ENCODE peak calls at places on chromosomes 3 and 15, in seven cellular contexts. Q is kidney epithelial cell, T is memory B cell, B is T follicular helper cell, W is neural crest cell, J is mesothelial cell of epicardium, D is amniotic stem cell. Y is an unnamed sample.

GRCh38 chr15:63997715-63998442 is 48.4 kb downstream of the DAPK2 start:
- DNase-seq in Q (no peak), T (no peak), B (no peak), W (no peak), J (no peak), D (no peak), Y (no peak)

GRCh38 chr3:54533856-54534255 is 394.0 kb downstream of the LRTM1 start:
- DNase-seq in Q (no peak), T (no peak), B (no peak), W (no peak), J (no peak), D (no peak), Y (no peak)

GRCh38 chr3:12785096-12785495 is 11.4 kb upstream of the CAND2 start:
- DNase-seq in Q (no peak), T (no peak), B (no peak), W (no peak), J (no peak), D (no peak), Y (peak)

GRCh38 chr3:707041-707440 is 385.8 kb upstream of the CNTN6 start:
- DNase-seq in Q (no peak), T (no peak), B (no peak), W (no peak), J (no peak), D (no peak), Y (no peak)

GRCh38 chr15:88177451-88177850 is 79.1 kb downstream of the NTRK3 start:
- DNase-seq in Q (no peak), T (no peak), B (no peak), W (no peak), J (no peak), D (no peak), Y (no peak)

GRCh38 chr15:52466134-52466701 is 62.5 kb downstream of the MYO5A start:
- DNase-seq in Q (no peak), T (peak), B (no peak), W (no peak), J (no peak), D (no peak), Y (no peak)

GRCh38 chr3:4988815-4989648 is 9.8 kb downstream of the BHLHE40 start:
- DNase-seq in Q (no peak), T (no peak), B (no peak), W (no peak), J (no peak), D (no peak), Y (no peak)

GRCh38 chr3:159364511-159364910 is 562.7 kb downstream of the MFSD1 start:
- DNase-seq in Q (no peak), T (no peak), B (no peak), W (no peak), J (no peak), D (no peak), Y (no peak)

GRCh38 chr15:64915518-64916227 is 4.0 kb downstream of the ANKDD1A start:
- DNase-seq in Q (no peak), T (no peak), B (no peak), W (no peak), J (no peak), D (no peak), Y (peak)

GRCh38 chr3:16294854-16295253 is 29.8 kb downstream of the OXNAD1 start:
- DNase-seq in Q (no peak), T (no peak), B (no peak), W (no peak), J (no peak), D (no peak), Y (no peak)

GRCh38 chr15:88243895-88244787 is 12.4 kb downstream of the NTRK3 start:
- DNase-seq in Q (no peak), T (no peak), B (no peak), W (no peak), J (no peak), D (peak), Y (no peak)

GRCh38 chr3:16898595-16899395 is 14.0 kb downstream of the PLCL2 start:
- DNase-seq in Q (no peak), T (no peak), B (no peak), W (no peak), J (no peak), D (no peak), Y (no peak)

GRCh38 chr3:107870096-107870495 is 220.7 kb downstream of the CD47 start:
- DNase-seq in Q (no peak), T (no peak), B (no peak), W (no peak), J (no peak), D (no peak), Y (no peak)

GRCh38 chr15:94036156-94036555 is 195.2 kb upstream of the MCTP2 start:
- DNase-seq in Q (no peak), T (no peak), B (no peak), W (no peak), J (no peak), D (no peak), Y (no peak)

GRCh38 chr15:76823903-76824302 is 81.2 kb downstream of the SCAPER start:
- DNase-seq in Q (peak), T (no peak), B (no peak), W (no peak), J (no peak), D (no peak), Y (no peak)

GRCh38 chr3:177754508-177754921 is 557.2 kb upstream of the TBL1XR1 start:
- DNase-seq in Q (no peak), T (no peak), B (no peak), W (no peak), J (no peak), D (no peak), Y (no peak)

GRCh38 chr3:128783774-128784173 is 57.8 kb downstream of the RAB7A start:
- DNase-seq in Q (no peak), T (no peak), B (no peak), W (no peak), J (no peak), D (no peak), Y (no peak)

GRCh38 chr3:142857056-142857455 is 31.8 kb downstream of the PCOLCE2 start:
- DNase-seq in Q (no peak), T (no peak), B (no peak), W (no peak), J (no peak), D (no peak), Y (no peak)

GRCh38 chr15:63389902-63390301 is 8.3 kb upstream of the CA12 start:
- DNase-seq in Q (no peak), T (no peak), B (no peak), W (no peak), J (peak), D (no peak), Y (no peak)

GRCh38 chr3:69890691-69891090 is 108.8 kb upstream of the SAMMSON start:
- DNase-seq in Q (no peak), T (no peak), B (no peak), W (no peak), J (no peak), D (no peak), Y (no peak)

GRCh38 chr3:42875325-42876151 is at the start of gene CYP8B1:
- DNase-seq in Q (no peak), T (no peak), B (no peak), W (no peak), J (no peak), D (no peak), Y (no peak)

Y was measured in NT2/D1.